ENCODE peak calls at places on chromosomes 13 and 19, in four cellular contexts. W, N, A and B are unnamed samples.

GRCh38 chr13:44739120-44739519 is 163.0 kb upstream of the TSC22D1 start:
- DNase-seq in W (no peak), N (no peak), A (no peak), B (no peak)

GRCh38 chr19:3855321-3855720 is 13.5 kb downstream of the ZFR2 start:
- DNase-seq in W (peak; percentile 8), N (no peak), A (peak; percentile 1), B (no peak)

GRCh38 chr19:2475018-2475701 is 767 bp upstream of the GADD45B start:
- DNase-seq in W (no peak), N (peak; percentile 76), A (peak; percentile 89), B (no peak)

GRCh38 chr19:18488838-18489626 is 32.8 kb downstream of the ELL start:
- DNase-seq in W (no peak), N (peak; percentile 57), A (peak; percentile 83), B (no peak)

GRCh38 chr13:27302643-27303262 is 32.1 kb downstream of the RASL11A start:
- DNase-seq in W (no peak), N (no peak), A (no peak), B (no peak)

GRCh38 chr13:67833564-67833963 is 603.4 kb upstream of the PCDH9 start:
- DNase-seq in W (no peak), N (no peak), A (no peak), B (no peak)

GRCh38 chr19:49017666-49018351 is 918 bp upstream of the LHB start:
- DNase-seq in W (no peak), N (peak; percentile 73), A (peak; percentile 98), B (no peak)

GRCh38 chr19:54626757-54627156 is 3.5 kb upstream of the LILRB1 start:
- DNase-seq in W (no peak), N (no peak), A (no peak), B (no peak)

GRCh38 chr13:99316657-99317244 is 9.6 kb upstream of the GPR183 start:
- DNase-seq in W (no peak), N (no peak), A (no peak), B (no peak)